ENCODE peak calls at places on chromosomes 6 and 20, in six cellular contexts. M is fibroblast of pulmonary artery, O is neuronal stem cell, Z is HCEC 1CT, L is SK-MEL-5, Q is NCI-H2081. K is an unnamed sample.

GRCh38 chr6:28940859-28941680 is 17.3 kb upstream of the TRIM27 start:
- DNase-seq in M (peak), O (peak), Z (peak), L (peak), Q (peak), K (peak)

GRCh38 chr20:38874460-38875169 is 51.6 kb upstream of the FAM83D start:
- DNase-seq in M (no peak), O (no peak), Z (no peak), L (no peak), Q (no peak), K (no peak)

GRCh38 chr6:10736721-10737120 is 10.9 kb upstream of the TMEM14B start:
- DNase-seq in M (no peak), O (no peak), Z (no peak), L (no peak), Q (no peak), K (no peak)

GRCh38 chr20:19855426-19855825 is 97.4 kb downstream of the RIN2 start:
- DNase-seq in M (no peak), O (no peak), Z (no peak), L (no peak), Q (no peak), K (no peak)

GRCh38 chr6:144617231-144618199 is 332.4 kb downstream of the UTRN start:
- DNase-seq in M (no peak), O (no peak), Z (no peak), L (no peak), Q (peak), K (no peak)

GRCh38 chr20:32521780-32522524 is 63.2 kb downstream of the NOL4L start:
- DNase-seq in M (peak), O (peak), Z (peak), L (peak), Q (peak), K (peak)

GRCh38 chr20:46810442-46811327 is 84.0 kb upstream of the EYA2 start:
- DNase-seq in M (no peak), O (no peak), Z (no peak), L (no peak), Q (no peak), K (no peak)

GRCh38 chr20:23286346-23286745 is 64.2 kb upstream of the NXT1 start:
- DNase-seq in M (no peak), O (no peak), Z (no peak), L (no peak), Q (no peak), K (no peak)

GRCh38 chr6:44039839-44040350 is 87.4 kb downstream of the MRPL14 start:
- DNase-seq in M (no peak), O (no peak), Z (no peak), L (no peak), Q (no peak), K (no peak)

GRCh38 chr6:151291145-151292055 is 51.6 kb downstream of the AKAP12 start:
- DNase-seq in M (peak), O (no peak), Z (peak), L (no peak), Q (no peak), K (peak)

GRCh38 chr6:106733386-106733785 is 104.0 kb downstream of the QRSL1 start:
- DNase-seq in M (no peak), O (no peak), Z (no peak), L (no peak), Q (no peak), K (no peak)

GRCh38 chr20:9498322-9498721 is 16.1 kb upstream of the LAMP5 start:
- DNase-seq in M (no peak), O (no peak), Z (peak), L (peak), Q (no peak), K (peak)

GRCh38 chr6:73691512-73691911 is 4.5 kb upstream of the CD109 start:
- DNase-seq in M (peak), O (no peak), Z (peak), L (no peak), Q (no peak), K (no peak)

GRCh38 chr6:25014806-25015560 is 79.2 kb upstream of the RIPOR2 start:
- DNase-seq in M (peak), O (no peak), Z (peak), L (no peak), Q (peak), K (peak)

GRCh38 chr6:2764610-2765165 is 505 bp upstream of the WRNIP1 start:
- DNase-seq in M (peak), O (no peak), Z (peak), L (peak), Q (peak), K (peak)

GRCh38 chr6:33699131-33699530 is 12.4 kb downstream of the UQCC2 start:
- DNase-seq in M (no peak), O (no peak), Z (no peak), L (no peak), Q (no peak), K (no peak)

GRCh38 chr6:157244175-157244574 is 79.1 kb downstream of the TMEM242 start:
- DNase-seq in M (peak), O (no peak), Z (peak), L (no peak), Q (no peak), K (peak)

GRCh38 chr6:118783931-118784528 is 109.9 kb upstream of the ASF1A start:
- DNase-seq in M (no peak), O (no peak), Z (peak), L (no peak), Q (no peak), K (no peak)

GRCh38 chr20:50801747-50802125 is 6.9 kb downstream of the BCAS4 start:
- DNase-seq in M (no peak), O (no peak), Z (no peak), L (no peak), Q (no peak), K (no peak)

GRCh38 chr20:25606094-25606640 is 17.6 kb downstream of the NANP start:
- DNase-seq in M (no peak), O (no peak), Z (no peak), L (no peak), Q (no peak), K (no peak)

GRCh38 chr20:50460608-50461268 is 49.4 kb upstream of the PTPN1 start:
- DNase-seq in M (peak), O (peak), Z (peak), L (peak), Q (peak), K (peak)

GRCh38 chr6:71367763-71368162 is 79.2 kb downstream of the OGFRL1 start:
- DNase-seq in M (no peak), O (no peak), Z (no peak), L (no peak), Q (no peak), K (no peak)

GRCh38 chr6:137904822-137905617 is 38.0 kb downstream of the TNFAIP3 start:
- DNase-seq in M (no peak), O (no peak), Z (no peak), L (no peak), Q (no peak), K (no peak)

GRCh38 chr6:8939615-8940014 is 504.3 kb upstream of the SLC35B3 start:
- DNase-seq in M (no peak), O (no peak), Z (no peak), L (peak), Q (no peak), K (no peak)

GRCh38 chr20:23180451-23180921 is 94.4 kb upstream of the CD93 start:
- DNase-seq in M (no peak), O (no peak), Z (no peak), L (no peak), Q (no peak), K (no peak)